ENCODE peak calls at places on chromosomes 1 and 21, in six cellular contexts. O is NCI-H1092 treated with DMSO at 0.1 percent for 48 hours; E is activated CD8-positive, alpha-beta T cell treated with anti-CD3 and anti-CD28 coated beads, Interleukin-2, amount 10 ng/mL, durations not matched to agents 7 days and 5 days; Z is T47D; P is cardiac muscle cell; C is DMS79. N is an unnamed sample.

GRCh38 chr1:22676916-22677601 is 24.0 kb downstream of the C1QB start:
- DNase-seq in Z (no peak), E (no peak), C (no peak), P (no peak), O (no peak), N (no peak)

GRCh38 chr21:46229133-46229922 is 754 bp upstream of the LSS start:
- DNase-seq in C (peak; percentile 59), O (peak; percentile 74), Z (no peak), P (no peak), E (no peak), N (peak; percentile 16)

GRCh38 chr1:211329764-211330201 is 3.1 kb downstream of the TRAF5 start:
- DNase-seq in P (no peak), C (no peak), E (peak; percentile 38), Z (peak; percentile 40), O (no peak), N (no peak)

GRCh38 chr21:44893948-44894656 is 20.6 kb upstream of the PTTG1IP start:
- DNase-seq in O (no peak), P (no peak), C (no peak), E (no peak), Z (no peak), N (no peak)

GRCh38 chr1:77238463-77238862 is 19.2 kb upstream of the PIGK start:
- DNase-seq in E (no peak), O (no peak), Z (no peak), C (no peak), P (peak; percentile 2), N (no peak)

GRCh38 chr1:66733348-66734017 is 18.8 kb upstream of the DYNLT5 start:
- DNase-seq in O (no peak), C (no peak), P (no peak), E (no peak), Z (peak; percentile 1), N (no peak)

GRCh38 chr21:20603236-20603635 is 395.0 kb upstream of the NCAM2 start:
- DNase-seq in O (no peak), C (no peak), Z (no peak), P (no peak), E (no peak), N (no peak)

GRCh38 chr1:176567190-176567794 is 104.3 kb downstream of the PAPPA2 start:
- DNase-seq in C (no peak), P (peak; percentile 5), Z (no peak), E (no peak), O (no peak), N (no peak)

GRCh38 chr1:182062223-182062622 is 711 bp upstream of the ZNF648 start:
- DNase-seq in C (no peak), E (no peak), Z (no peak), O (no peak), P (no peak), N (no peak)

GRCh38 chr1:182599339-182599738 is 4.8 kb downstream of the RGS16 start:
- DNase-seq in Z (peak; percentile 37), P (no peak), C (no peak), O (no peak), E (peak; percentile 45), N (no peak)

GRCh38 chr1:19206947-19207346 is 3.1 kb downstream of the UBR4 start:
- DNase-seq in C (no peak), O (no peak), E (no peak), P (no peak), Z (no peak), N (no peak)

GRCh38 chr21:26097475-26097874 is 73.1 kb downstream of the APP start:
- DNase-seq in Z (no peak), E (no peak), O (no peak), C (no peak), P (no peak), N (no peak)

GRCh38 chr1:30268923-30269666 is 454.3 kb downstream of the MATN1 start:
- DNase-seq in E (no peak), Z (no peak), C (no peak), O (no peak), P (no peak), N (no peak)

GRCh38 chr1:26189751-26190275 is 589 bp upstream of the CATSPER4 start:
- DNase-seq in P (no peak), C (no peak), Z (no peak), O (no peak), E (no peak), N (no peak)

GRCh38 chr1:203506821-203507220 is 12.9 kb downstream of the OPTC start:
- DNase-seq in E (no peak), C (no peak), P (peak; percentile 7), O (no peak), Z (no peak), N (no peak)

GRCh38 chr1:21077085-21077484 is 99.6 kb downstream of the EIF4G3 start:
- DNase-seq in Z (no peak), C (no peak), O (no peak), P (peak; percentile 68), E (no peak), N (no peak)

GRCh38 chr1:3811595-3811911 is 15.3 kb upstream of the LRRC47 start:
- DNase-seq in O (no peak), E (no peak), Z (no peak), P (no peak), C (no peak), N (no peak)

GRCh38 chr1:197268012-197268411 is at the start of gene CRB1:
- DNase-seq in O (peak; percentile 68), Z (no peak), C (no peak), P (peak; percentile 6), E (no peak), N (peak; percentile 93)

GRCh38 chr1:24425922-24426321 is 10.3 kb downstream of the NIPAL3 start:
- DNase-seq in O (no peak), P (no peak), C (no peak), Z (no peak), E (no peak), N (no peak)

GRCh38 chr1:24351918-24352637 is 32.9 kb downstream of the GRHL3 start:
- DNase-seq in P (no peak), E (no peak), O (no peak), C (no peak), Z (no peak), N (peak; percentile 19)

GRCh38 chr1:190478193-190479007 is 736 bp upstream of the BRINP3 start:
- DNase-seq in C (no peak), E (no peak), Z (peak; percentile 87), P (peak; percentile 51), O (peak; percentile 50), N (peak; percentile 75)

GRCh38 chr1:27832762-27833161 is 2.2 kb downstream of the PPP1R8 start:
- DNase-seq in C (no peak), E (no peak), O (no peak), Z (no peak), P (peak; percentile 47), N (no peak)

GRCh38 chr21:44533121-44533890 is 6.7 kb downstream of the KRTAP10-1 start:
- DNase-seq in E (no peak), P (no peak), Z (no peak), O (no peak), C (no peak), N (no peak)

GRCh38 chr21:25564349-25564948 is 42.8 kb downstream of the MRPL39 start:
- DNase-seq in O (no peak), Z (no peak), C (no peak), P (no peak), E (no peak), N (no peak)

GRCh38 chr1:3975903-3976630 is 76.0 kb upstream of the C1orf174 start:
- DNase-seq in Z (peak; percentile 9), E (no peak), O (no peak), P (no peak), C (no peak), N (no peak)

GRCh38 chr1:240831922-240832321 is 220.0 kb upstream of the GREM2 start:
- DNase-seq in Z (peak; percentile 25), P (no peak), O (no peak), E (no peak), C (no peak), N (peak; percentile 41)

GRCh38 chr1:68204965-68205630 is 27.2 kb downstream of the WLS start:
- DNase-seq in C (no peak), P (no peak), O (no peak), E (no peak), Z (no peak), N (no peak)

GRCh38 chr21:35779690-35780570 is 280.4 kb downstream of the SETD4 start:
- DNase-seq in Z (no peak), P (peak; percentile 38), C (no peak), E (no peak), O (peak; percentile 11), N (no peak)

GRCh38 chr1:206686486-206687249 is 2.0 kb downstream of the MAPKAPK2 start:
- DNase-seq in P (no peak), Z (no peak), O (no peak), C (no peak), E (peak; percentile 59), N (no peak)

GRCh38 chr1:213666113-213666512 is 321.7 kb upstream of the PROX1 start:
- DNase-seq in O (peak; percentile 52), Z (no peak), P (no peak), C (no peak), E (no peak), N (no peak)

GRCh38 chr1:109914587-109915240 is 4.1 kb downstream of the CSF1 start:
- DNase-seq in E (no peak), O (no peak), Z (no peak), P (peak; percentile 50), C (no peak), N (no peak)

GRCh38 chr1:33957854-33958253 is 94.0 kb downstream of the HMGB4 start:
- DNase-seq in E (no peak), O (no peak), P (no peak), Z (no peak), C (no peak), N (no peak)

N was measured in G401.